ENCODE peak calls at places on chromosomes 12 and 14, in eight cellular contexts. K is mucosa of descending colon, A is SW480, B is erythroblast, N is HT-29, Q is retina, G is T-helper 17 cell, U is kidney tubule cell. V is an unnamed sample.

GRCh38 chr14:37195327-37195726 is 2.4 kb upstream of the MIPOL1 start:
- DNase-seq in K (no peak), A (no peak), B (no peak), N (no peak), Q (no peak), G (no peak), U (peak), V (peak)

GRCh38 chr12:132003846-132004245 is 54.1 kb downstream of the EP400 start:
- DNase-seq in K (no peak), A (no peak), B (no peak), N (no peak), Q (no peak), G (no peak), U (peak), V (peak)

GRCh38 chr14:90850487-90850886 is 34.3 kb upstream of the TTC7B start:
- DNase-seq in K (no peak), A (peak), B (no peak), N (peak), Q (no peak), G (no peak), U (peak), V (peak)

GRCh38 chr14:89465894-89466293 is 48.9 kb upstream of the FOXN3 start:
- DNase-seq in K (no peak), A (no peak), B (no peak), N (peak), Q (no peak), G (no peak), U (no peak), V (no peak)

GRCh38 chr12:127381043-127381668 is 885.8 kb upstream of the TMEM132C start:
- DNase-seq in K (peak), A (peak), B (peak), N (peak), Q (peak), G (peak), U (peak), V (no peak)

GRCh38 chr12:51122844-51123243 is 39.4 kb upstream of the CSRNP2 start:
- DNase-seq in K (no peak), A (no peak), B (no peak), N (no peak), Q (no peak), G (no peak), U (peak), V (peak)

GRCh38 chr14:30389901-30390394 is 169.0 kb upstream of the G2E3 start:
- DNase-seq in K (no peak), A (no peak), B (no peak), N (no peak), Q (no peak), G (no peak), U (no peak), V (no peak)

GRCh38 chr14:103699901-103700752 is 15.1 kb downstream of the XRCC3 start:
- DNase-seq in K (no peak), A (no peak), B (no peak), N (no peak), Q (no peak), G (no peak), U (no peak), V (no peak)

GRCh38 chr12:91361864-91362263 is 179.2 kb upstream of the DCN start:
- DNase-seq in K (no peak), A (peak), B (peak), N (peak), Q (peak), G (no peak), U (peak), V (peak)

GRCh38 chr14:74035556-74035955 is 16.4 kb downstream of the BBOF1 start:
- DNase-seq in K (no peak), A (no peak), B (no peak), N (no peak), Q (no peak), G (no peak), U (peak), V (no peak)

GRCh38 chr14:50103558-50103957 is 12.8 kb downstream of the VCPKMT start:
- DNase-seq in K (no peak), A (no peak), B (no peak), N (no peak), Q (no peak), G (no peak), U (no peak), V (no peak)

GRCh38 chr12:32379667-32380066 is 19.7 kb upstream of the FGD4 start:
- DNase-seq in K (no peak), A (no peak), B (no peak), N (no peak), Q (no peak), G (no peak), U (no peak), V (no peak)

GRCh38 chr12:41242613-41243012 is 54.5 kb downstream of the PDZRN4 start:
- DNase-seq in K (no peak), A (no peak), B (no peak), N (no peak), Q (peak), G (no peak), U (no peak), V (no peak)

GRCh38 chr12:123696209-123696608 is 15.9 kb upstream of the ATP6V0A2 start:
- DNase-seq in K (no peak), A (no peak), B (no peak), N (no peak), Q (no peak), G (no peak), U (no peak), V (no peak)

GRCh38 chr12:69024413-69024812 is 91.4 kb upstream of the CPM start:
- DNase-seq in K (peak), A (peak), B (no peak), N (peak), Q (no peak), G (no peak), U (peak), V (peak)

GRCh38 chr14:54208751-54209150 is 188.1 kb upstream of the CDKN3 start:
- DNase-seq in K (no peak), A (no peak), B (no peak), N (no peak), Q (no peak), G (no peak), U (no peak), V (no peak)

GRCh38 chr14:74867673-74868072 is 8.3 kb downstream of the PROX2 start:
- DNase-seq in K (peak), A (no peak), B (no peak), N (no peak), Q (no peak), G (no peak), U (no peak), V (no peak)

GRCh38 chr12:48771588-48772112 is 17.2 kb downstream of the ADCY6 start:
- DNase-seq in K (no peak), A (no peak), B (no peak), N (no peak), Q (no peak), G (no peak), U (no peak), V (no peak)

GRCh38 chr12:114774181-114774580 is 90.2 kb upstream of the TBX3 start:
- DNase-seq in K (no peak), A (peak), B (no peak), N (peak), Q (no peak), G (no peak), U (no peak), V (no peak)

GRCh38 chr14:87351007-87351406 is 642.0 kb downstream of the GALC start:
- DNase-seq in K (no peak), A (no peak), B (no peak), N (no peak), Q (no peak), G (no peak), U (no peak), V (no peak)

GRCh38 chr12:122834921-122835692 is at the start of gene HIP1R:
- DNase-seq in K (peak), A (no peak), B (peak), N (peak), Q (peak), G (peak), U (peak), V (no peak)

GRCh38 chr14:36659822-36660735 is 1.6 kb upstream of the PAX9 start:
- DNase-seq in K (no peak), A (no peak), B (peak), N (no peak), Q (peak), G (no peak), U (no peak), V (no peak)

GRCh38 chr12:51898937-51899336 is 8.4 kb upstream of the ACVRL1 start:
- DNase-seq in K (no peak), A (no peak), B (no peak), N (no peak), Q (no peak), G (no peak), U (no peak), V (no peak)

GRCh38 chr14:92382677-92383076 is 59.7 kb downstream of the SLC24A4 start:
- DNase-seq in K (peak), A (peak), B (no peak), N (peak), Q (no peak), G (no peak), U (peak), V (peak)

GRCh38 chr14:49549881-49550280 is 36.3 kb downstream of the RPS29 start:
- DNase-seq in K (no peak), A (peak), B (no peak), N (no peak), Q (no peak), G (no peak), U (peak), V (peak)

GRCh38 chr14:101451166-101451565 is 110.1 kb upstream of the DIO3 start:
- DNase-seq in K (no peak), A (no peak), B (no peak), N (no peak), Q (no peak), G (no peak), U (no peak), V (no peak)

GRCh38 chr14:69606258-69606657 is 5.1 kb upstream of the SUSD6 start:
- DNase-seq in K (peak), A (no peak), B (no peak), N (peak), Q (no peak), G (no peak), U (no peak), V (peak)

GRCh38 chr12:67996347-67996746 is 7.1 kb downstream of the IFNG-AS1 start:
- DNase-seq in K (no peak), A (no peak), B (no peak), N (no peak), Q (no peak), G (no peak), U (no peak), V (peak)

GRCh38 chr12:57093412-57094193 is 4.7 kb downstream of the NAB2 start:
- DNase-seq in K (peak), A (no peak), B (peak), N (no peak), Q (peak), G (no peak), U (peak), V (peak)

GRCh38 chr12:8483081-8483479 is 27.3 kb downstream of the CLEC6A start:
- DNase-seq in K (no peak), A (no peak), B (no peak), N (no peak), Q (no peak), G (no peak), U (no peak), V (no peak)